ENCODE peak calls at places on chromosomes 3 and 15, in seven cellular contexts. One of them, this sample, is unnamed.

GRCh38 chr3:30492581-30493192 is 113.7 kb upstream of the TGFBR2 start:
- DNase-seq in activated T-cell treated with anti-CD3 and anti-CD28 coated beads for 24 hours: no peak
- DNase-seq in activated CD4-positive, CD25-positive, alpha-beta regulatory T cell: no peak
- DNase-seq in lower lobe of right lung: no peak
- DNase-seq in fibroblast of mammary gland: peak; percentile 64
- DNase-seq in neuronal stem cell: no peak
- DNase-seq in mesothelial cell of epicardium: no peak
- DNase-seq in this sample: peak; percentile 78

GRCh38 chr3:127544151-127544805 is 46.3 kb downstream of the TPRA1 start:
- DNase-seq in fibroblast of mammary gland: peak; percentile 60
- DNase-seq in lower lobe of right lung: peak; percentile 84
- DNase-seq in mesothelial cell of epicardium: peak; percentile 74
- DNase-seq in activated CD4-positive, CD25-positive, alpha-beta regulatory T cell: peak; percentile 36
- DNase-seq in activated T-cell treated with anti-CD3 and anti-CD28 coated beads for 24 hours: peak; percentile 49
- DNase-seq in neuronal stem cell: peak; percentile 74
- DNase-seq in this sample: peak; percentile 81

GRCh38 chr3:143045639-143046038 is 44.3 kb downstream of the U2SURP start:
- DNase-seq in fibroblast of mammary gland: peak; percentile 30
- DNase-seq in lower lobe of right lung: no peak
- DNase-seq in neuronal stem cell: no peak
- DNase-seq in activated CD4-positive, CD25-positive, alpha-beta regulatory T cell: no peak
- DNase-seq in activated T-cell treated with anti-CD3 and anti-CD28 coated beads for 24 hours: no peak
- DNase-seq in mesothelial cell of epicardium: no peak
- DNase-seq in this sample: no peak

GRCh38 chr15:100880139-100880896 is 687 bp downstream of the ALDH1A3 start:
- DNase-seq in mesothelial cell of epicardium: no peak
- DNase-seq in lower lobe of right lung: no peak
- DNase-seq in neuronal stem cell: no peak
- DNase-seq in activated T-cell treated with anti-CD3 and anti-CD28 coated beads for 24 hours: no peak
- DNase-seq in activated CD4-positive, CD25-positive, alpha-beta regulatory T cell: no peak
- DNase-seq in fibroblast of mammary gland: no peak
- DNase-seq in this sample: peak; percentile 46

GRCh38 chr15:57220220-57220619 is 156.1 kb upstream of the CGNL1 start:
- DNase-seq in lower lobe of right lung: no peak
- DNase-seq in neuronal stem cell: no peak
- DNase-seq in activated T-cell treated with anti-CD3 and anti-CD28 coated beads for 24 hours: no peak
- DNase-seq in mesothelial cell of epicardium: no peak
- DNase-seq in fibroblast of mammary gland: peak; percentile 92
- DNase-seq in activated CD4-positive, CD25-positive, alpha-beta regulatory T cell: no peak
- DNase-seq in this sample: peak; percentile 71

GRCh38 chr3:21326704-21327103 is 424.3 kb downstream of the ZNF385D start:
- DNase-seq in lower lobe of right lung: no peak
- DNase-seq in activated T-cell treated with anti-CD3 and anti-CD28 coated beads for 24 hours: no peak
- DNase-seq in neuronal stem cell: peak; percentile 35
- DNase-seq in activated CD4-positive, CD25-positive, alpha-beta regulatory T cell: no peak
- DNase-seq in fibroblast of mammary gland: peak; percentile 18
- DNase-seq in mesothelial cell of epicardium: no peak
- DNase-seq in this sample: no peak

GRCh38 chr3:72095521-72095920 is 310.6 kb upstream of the PROK2 start:
- DNase-seq in activated T-cell treated with anti-CD3 and anti-CD28 coated beads for 24 hours: no peak
- DNase-seq in lower lobe of right lung: no peak
- DNase-seq in mesothelial cell of epicardium: no peak
- DNase-seq in activated CD4-positive, CD25-positive, alpha-beta regulatory T cell: no peak
- DNase-seq in fibroblast of mammary gland: peak; percentile 58
- DNase-seq in neuronal stem cell: no peak
- DNase-seq in this sample: no peak

GRCh38 chr15:78212546-78213424 is 21.6 kb downstream of the ACSBG1 start:
- DNase-seq in fibroblast of mammary gland: peak; percentile 69
- DNase-seq in activated T-cell treated with anti-CD3 and anti-CD28 coated beads for 24 hours: no peak
- DNase-seq in neuronal stem cell: no peak
- DNase-seq in mesothelial cell of epicardium: no peak
- DNase-seq in activated CD4-positive, CD25-positive, alpha-beta regulatory T cell: no peak
- DNase-seq in lower lobe of right lung: no peak
- DNase-seq in this sample: peak; percentile 85

GRCh38 chr15:94083467-94083991 is 147.8 kb upstream of the MCTP2 start:
- DNase-seq in activated CD4-positive, CD25-positive, alpha-beta regulatory T cell: no peak
- DNase-seq in fibroblast of mammary gland: peak; percentile 94
- DNase-seq in mesothelial cell of epicardium: no peak
- DNase-seq in lower lobe of right lung: no peak
- DNase-seq in activated T-cell treated with anti-CD3 and anti-CD28 coated beads for 24 hours: no peak
- DNase-seq in neuronal stem cell: no peak
- DNase-seq in this sample: peak; percentile 5

GRCh38 chr3:61331937-61332590 is 80.8 kb upstream of the FHIT start:
- DNase-seq in neuronal stem cell: peak; percentile 18
- DNase-seq in fibroblast of mammary gland: no peak
- DNase-seq in lower lobe of right lung: no peak
- DNase-seq in mesothelial cell of epicardium: no peak
- DNase-seq in activated T-cell treated with anti-CD3 and anti-CD28 coated beads for 24 hours: no peak
- DNase-seq in activated CD4-positive, CD25-positive, alpha-beta regulatory T cell: no peak
- DNase-seq in this sample: no peak

GRCh38 chr15:55846108-55846707 is 103.3 kb upstream of the PRTG start:
- DNase-seq in mesothelial cell of epicardium: no peak
- DNase-seq in fibroblast of mammary gland: peak; percentile 89
- DNase-seq in activated T-cell treated with anti-CD3 and anti-CD28 coated beads for 24 hours: peak; percentile 31
- DNase-seq in neuronal stem cell: peak; percentile 84
- DNase-seq in lower lobe of right lung: no peak
- DNase-seq in activated CD4-positive, CD25-positive, alpha-beta regulatory T cell: no peak
- DNase-seq in this sample: peak; percentile 85

GRCh38 chr15:26095710-26096330 is 232.7 kb upstream of the ATP10A start:
- DNase-seq in lower lobe of right lung: no peak
- DNase-seq in neuronal stem cell: no peak
- DNase-seq in mesothelial cell of epicardium: no peak
- DNase-seq in fibroblast of mammary gland: peak; percentile 23
- DNase-seq in activated CD4-positive, CD25-positive, alpha-beta regulatory T cell: no peak
- DNase-seq in activated T-cell treated with anti-CD3 and anti-CD28 coated beads for 24 hours: no peak
- DNase-seq in this sample: no peak

GRCh38 chr3:127014536-127015281 is 31.8 kb downstream of the PLXNA1 start:
- DNase-seq in neuronal stem cell: no peak
- DNase-seq in mesothelial cell of epicardium: no peak
- DNase-seq in fibroblast of mammary gland: no peak
- DNase-seq in activated T-cell treated with anti-CD3 and anti-CD28 coated beads for 24 hours: no peak
- DNase-seq in activated CD4-positive, CD25-positive, alpha-beta regulatory T cell: no peak
- DNase-seq in lower lobe of right lung: no peak
- DNase-seq in this sample: no peak

GRCh38 chr3:43699864-43700263 is 9.1 kb downstream of the ABHD5 start:
- DNase-seq in activated T-cell treated with anti-CD3 and anti-CD28 coated beads for 24 hours: no peak
- DNase-seq in activated CD4-positive, CD25-positive, alpha-beta regulatory T cell: no peak
- DNase-seq in lower lobe of right lung: no peak
- DNase-seq in neuronal stem cell: no peak
- DNase-seq in mesothelial cell of epicardium: no peak
- DNase-seq in fibroblast of mammary gland: peak; percentile 38
- DNase-seq in this sample: peak; percentile 62

GRCh38 chr15:92617197-92618037 is 38.2 kb downstream of the FAM174B start:
- DNase-seq in fibroblast of mammary gland: peak; percentile 90
- DNase-seq in mesothelial cell of epicardium: no peak
- DNase-seq in neuronal stem cell: no peak
- DNase-seq in activated CD4-positive, CD25-positive, alpha-beta regulatory T cell: no peak
- DNase-seq in activated T-cell treated with anti-CD3 and anti-CD28 coated beads for 24 hours: no peak
- DNase-seq in lower lobe of right lung: peak; percentile 75
- DNase-seq in this sample: no peak

GRCh38 chr3:183108002-183108449 is 8.7 kb upstream of the MCCC1 start:
- DNase-seq in neuronal stem cell: no peak
- DNase-seq in fibroblast of mammary gland: peak; percentile 25
- DNase-seq in mesothelial cell of epicardium: no peak
- DNase-seq in lower lobe of right lung: no peak
- DNase-seq in activated T-cell treated with anti-CD3 and anti-CD28 coated beads for 24 hours: no peak
- DNase-seq in activated CD4-positive, CD25-positive, alpha-beta regulatory T cell: no peak
- DNase-seq in this sample: no peak

GRCh38 chr15:82239685-82240391 is 22.7 kb downstream of the EFL1 start:
- DNase-seq in activated CD4-positive, CD25-positive, alpha-beta regulatory T cell: no peak
- DNase-seq in activated T-cell treated with anti-CD3 and anti-CD28 coated beads for 24 hours: no peak
- DNase-seq in lower lobe of right lung: no peak
- DNase-seq in neuronal stem cell: no peak
- DNase-seq in fibroblast of mammary gland: no peak
- DNase-seq in mesothelial cell of epicardium: no peak
- DNase-seq in this sample: no peak

GRCh38 chr15:55816017-55816416 is 73.1 kb upstream of the PRTG start:
- DNase-seq in activated T-cell treated with anti-CD3 and anti-CD28 coated beads for 24 hours: no peak
- DNase-seq in lower lobe of right lung: no peak
- DNase-seq in neuronal stem cell: no peak
- DNase-seq in activated CD4-positive, CD25-positive, alpha-beta regulatory T cell: no peak
- DNase-seq in mesothelial cell of epicardium: no peak
- DNase-seq in fibroblast of mammary gland: no peak
- DNase-seq in this sample: peak; percentile 8

GRCh38 chr15:53416219-53416940 is 343.1 kb downstream of the WDR72 start:
- DNase-seq in activated CD4-positive, CD25-positive, alpha-beta regulatory T cell: no peak
- DNase-seq in activated T-cell treated with anti-CD3 and anti-CD28 coated beads for 24 hours: no peak
- DNase-seq in mesothelial cell of epicardium: no peak
- DNase-seq in fibroblast of mammary gland: no peak
- DNase-seq in neuronal stem cell: no peak
- DNase-seq in lower lobe of right lung: no peak
- DNase-seq in this sample: no peak

GRCh38 chr3:31532587-31533168 is at the start of gene STT3B:
- DNase-seq in lower lobe of right lung: peak; percentile 89
- DNase-seq in activated T-cell treated with anti-CD3 and anti-CD28 coated beads for 24 hours: peak; percentile 78
- DNase-seq in neuronal stem cell: no peak
- DNase-seq in activated CD4-positive, CD25-positive, alpha-beta regulatory T cell: peak; percentile 71
- DNase-seq in fibroblast of mammary gland: peak; percentile 75
- DNase-seq in mesothelial cell of epicardium: no peak
- DNase-seq in this sample: peak; percentile 85

GRCh38 chr3:150751781-150752263 is 11.1 kb downstream of the SIAH2 start:
- DNase-seq in activated T-cell treated with anti-CD3 and anti-CD28 coated beads for 24 hours: no peak
- DNase-seq in fibroblast of mammary gland: no peak
- DNase-seq in neuronal stem cell: no peak
- DNase-seq in mesothelial cell of epicardium: no peak
- DNase-seq in activated CD4-positive, CD25-positive, alpha-beta regulatory T cell: no peak
- DNase-seq in lower lobe of right lung: no peak
- DNase-seq in this sample: no peak

This sample was measured in ELR.